ENCODE peak calls at places on chromosomes 7 and 10, in five cellular contexts. One of them, this sample, is unnamed.

GRCh38 chr7:128874140-128875031 is 11.7 kb downstream of the ATP6V1F start:
- DNase-seq in GM20000: no peak
- DNase-seq in A549: no peak
- DNase-seq in WTC11: no peak
- DNase-seq in OCI-LY7: no peak
- DNase-seq in this sample: no peak

GRCh38 chr7:140300263-140301131 is 97.8 kb downstream of the SLC37A3 start:
- DNase-seq in GM20000: no peak
- DNase-seq in A549: no peak
- DNase-seq in WTC11: no peak
- DNase-seq in OCI-LY7: no peak
- DNase-seq in this sample: no peak

GRCh38 chr7:46352335-46352954 is 431.4 kb upstream of the IGFBP3 start:
- DNase-seq in GM20000: peak; percentile 34
- DNase-seq in A549: peak; percentile 79
- DNase-seq in WTC11: peak; percentile 66
- DNase-seq in OCI-LY7: peak; percentile 25
- DNase-seq in this sample: peak; percentile 36

GRCh38 chr7:130814753-130815152 is 80.7 kb upstream of the KLF14 start:
- DNase-seq in GM20000: no peak
- DNase-seq in A549: peak; percentile 32
- DNase-seq in WTC11: no peak
- DNase-seq in OCI-LY7: peak; percentile 43
- DNase-seq in this sample: peak; percentile 25

GRCh38 chr7:140475747-140476333 is 3.5 kb downstream of the MKRN1 start:
- DNase-seq in GM20000: peak; percentile 62
- DNase-seq in A549: peak; percentile 52
- DNase-seq in WTC11: no peak
- DNase-seq in OCI-LY7: peak; percentile 68
- DNase-seq in this sample: peak; percentile 71

GRCh38 chr10:104577861-104578480 is 63.1 kb upstream of the SORCS3 start:
- DNase-seq in GM20000: no peak
- DNase-seq in A549: no peak
- DNase-seq in WTC11: peak; percentile 41
- DNase-seq in OCI-LY7: no peak
- DNase-seq in this sample: no peak

GRCh38 chr10:82982110-82982608 is 1107.2 kb downstream of the NRG3 start:
- DNase-seq in GM20000: no peak
- DNase-seq in A549: peak; percentile 28
- DNase-seq in WTC11: no peak
- DNase-seq in OCI-LY7: no peak
- DNase-seq in this sample: no peak

GRCh38 chr10:108801220-108801619 is 1122.1 kb downstream of the XPNPEP1 start:
- DNase-seq in GM20000: no peak
- DNase-seq in A549: no peak
- DNase-seq in WTC11: no peak
- DNase-seq in OCI-LY7: no peak
- DNase-seq in this sample: no peak

GRCh38 chr7:47758546-47758945 is 176.6 kb upstream of the TNS3 start:
- DNase-seq in GM20000: no peak
- DNase-seq in A549: no peak
- DNase-seq in WTC11: no peak
- DNase-seq in OCI-LY7: no peak
- DNase-seq in this sample: no peak

GRCh38 chr7:152571031-152571430 is 104.9 kb downstream of the XRCC2 start:
- DNase-seq in GM20000: no peak
- DNase-seq in A549: no peak
- DNase-seq in WTC11: no peak
- DNase-seq in OCI-LY7: no peak
- DNase-seq in this sample: no peak

GRCh38 chr10:77915299-77916105 is 11.1 kb downstream of the DLG5 start:
- DNase-seq in GM20000: no peak
- DNase-seq in A549: no peak
- DNase-seq in WTC11: no peak
- DNase-seq in OCI-LY7: no peak
- DNase-seq in this sample: no peak

GRCh38 chr10:110002801-110003523 is 4.8 kb upstream of the ADD3 start:
- DNase-seq in GM20000: no peak
- DNase-seq in A549: no peak
- DNase-seq in WTC11: no peak
- DNase-seq in OCI-LY7: no peak
- DNase-seq in this sample: no peak

GRCh38 chr10:29522038-29522855 is 112.5 kb downstream of the SVIL start:
- DNase-seq in GM20000: no peak
- DNase-seq in A549: no peak
- DNase-seq in WTC11: no peak
- DNase-seq in OCI-LY7: no peak
- DNase-seq in this sample: no peak

GRCh38 chr7:116633131-116633988 is 38.6 kb upstream of the MET start:
- DNase-seq in GM20000: peak; percentile 31
- DNase-seq in A549: no peak
- DNase-seq in WTC11: no peak
- DNase-seq in OCI-LY7: no peak
- DNase-seq in this sample: no peak

GRCh38 chr10:100569687-100570517 is 34.2 kb downstream of the HIF1AN start:
- DNase-seq in GM20000: no peak
- DNase-seq in A549: no peak
- DNase-seq in WTC11: peak; percentile 62
- DNase-seq in OCI-LY7: peak; percentile 10
- DNase-seq in this sample: peak; percentile 35

GRCh38 chr10:78953124-78954008 is 115.4 kb upstream of the ZMIZ1 start:
- DNase-seq in GM20000: no peak
- DNase-seq in A549: no peak
- DNase-seq in WTC11: no peak
- DNase-seq in OCI-LY7: no peak
- DNase-seq in this sample: no peak

GRCh38 chr10:88565072-88565471 is 18.0 kb downstream of the RNLS start:
- DNase-seq in GM20000: peak; percentile 35
- DNase-seq in A549: peak; percentile 39
- DNase-seq in WTC11: no peak
- DNase-seq in OCI-LY7: peak; percentile 40
- DNase-seq in this sample: no peak
- TF ChIP-seq CTCF in GM20000: no peak
- TF ChIP-seq CTCF in A549: peak; percentile 64
- TF ChIP-seq CTCF in WTC11: no peak
- TF ChIP-seq CTCF in OCI-LY7: peak; percentile 81
- TF ChIP-seq CTCF in this sample: peak; percentile 53

GRCh38 chr7:122525355-122525754 is 173.6 kb downstream of the RNF133 start:
- DNase-seq in GM20000: no peak
- DNase-seq in A549: no peak
- DNase-seq in WTC11: no peak
- DNase-seq in OCI-LY7: no peak
- DNase-seq in this sample: no peak

GRCh38 chr7:122532406-122533269 is 166.3 kb downstream of the RNF133 start:
- DNase-seq in GM20000: peak; percentile 5
- DNase-seq in A549: no peak
- DNase-seq in WTC11: peak; percentile 19
- DNase-seq in OCI-LY7: no peak
- DNase-seq in this sample: no peak

DNA sequence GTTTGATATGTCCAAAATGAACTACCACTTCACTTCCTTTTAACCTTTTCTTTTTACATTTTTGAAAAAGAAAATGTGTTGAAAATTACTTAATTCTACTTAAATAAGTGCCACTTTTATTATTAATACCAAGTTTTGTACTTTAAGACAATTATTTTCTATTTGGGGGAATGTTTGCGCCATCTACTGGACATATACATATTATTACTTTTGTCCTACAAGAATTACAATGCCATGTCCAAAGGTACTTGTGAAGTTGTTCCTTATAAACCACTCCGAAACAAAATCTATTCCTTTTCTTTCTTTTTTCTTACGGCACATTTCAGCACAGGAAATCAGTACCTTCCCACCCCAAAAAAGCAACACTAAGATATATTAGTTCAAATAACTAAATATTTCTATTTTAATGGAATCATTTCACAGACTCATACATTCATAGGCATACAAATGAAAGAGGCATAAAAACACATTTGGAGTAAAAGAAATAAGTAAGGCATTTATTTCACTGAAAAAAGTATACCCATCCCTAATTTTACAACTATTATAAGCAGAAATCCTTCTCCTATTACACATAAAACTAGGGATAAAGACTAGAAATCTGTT is 169.9 kb downstream of the RNF133 start:
- DNase-seq in GM20000: peak; percentile 15
- DNase-seq in A549: peak; percentile 43
- DNase-seq in WTC11: no peak
- DNase-seq in OCI-LY7: peak; percentile 40
- DNase-seq in this sample: no peak
- TF ChIP-seq CTCF in GM20000: no peak
- TF ChIP-seq CTCF in A549: peak; percentile 59
- TF ChIP-seq CTCF in WTC11: peak; percentile 25
- TF ChIP-seq CTCF in OCI-LY7: peak; percentile 89
- TF ChIP-seq CTCF in this sample: peak; percentile 49

GRCh38 chr7:38886265-38886664 is 22.7 kb downstream of the VPS41 start:
- DNase-seq in GM20000: no peak
- DNase-seq in A549: no peak
- DNase-seq in WTC11: peak; percentile 40
- DNase-seq in OCI-LY7: no peak
- DNase-seq in this sample: no peak

GRCh38 chr7:38890597-38890996 is 18.4 kb downstream of the VPS41 start:
- DNase-seq in GM20000: no peak
- DNase-seq in A549: no peak
- DNase-seq in WTC11: no peak
- DNase-seq in OCI-LY7: no peak
- DNase-seq in this sample: no peak

GRCh38 chr7:38893061-38893460 is 15.9 kb downstream of the VPS41 start:
- DNase-seq in GM20000: no peak
- DNase-seq in A549: no peak
- DNase-seq in WTC11: no peak
- DNase-seq in OCI-LY7: no peak
- DNase-seq in this sample: no peak

GRCh38 chr7:38889079-38889478 is 19.9 kb downstream of the VPS41 start:
- DNase-seq in GM20000: no peak
- DNase-seq in A549: no peak
- DNase-seq in WTC11: no peak
- DNase-seq in OCI-LY7: no peak
- DNase-seq in this sample: no peak

DNA sequence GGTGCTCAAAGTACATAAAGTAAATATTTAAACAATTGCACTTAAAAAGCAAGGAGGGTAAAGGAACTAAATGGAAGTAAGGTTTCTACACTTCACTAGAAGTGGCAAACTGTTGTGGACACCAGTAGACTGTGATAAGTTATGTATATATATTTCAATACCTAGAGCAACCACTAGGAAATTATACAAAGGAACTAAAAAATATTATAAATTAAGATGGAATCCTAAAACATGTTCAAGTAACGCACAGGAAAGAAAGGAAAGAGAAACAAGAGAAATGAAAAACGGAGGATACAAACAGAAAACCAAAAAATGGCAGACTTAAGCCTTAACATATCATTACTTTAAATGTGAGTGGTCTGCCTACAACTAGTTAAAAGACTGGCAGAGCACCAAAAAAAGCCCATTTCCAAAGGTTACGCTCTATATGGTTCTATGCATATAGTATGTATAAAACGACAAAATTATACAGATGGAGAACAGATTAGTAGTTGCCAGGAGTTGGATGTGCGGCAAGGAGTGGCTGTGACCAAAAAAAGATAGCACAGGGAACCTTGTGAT is 19.0 kb downstream of the VPS41 start:
- DNase-seq in GM20000: no peak
- DNase-seq in A549: no peak
- DNase-seq in WTC11: no peak
- DNase-seq in OCI-LY7: no peak
- DNase-seq in this sample: no peak
- TF ChIP-seq CTCF in GM20000: no peak
- TF ChIP-seq CTCF in A549: no peak
- TF ChIP-seq CTCF in WTC11: no peak
- TF ChIP-seq CTCF in OCI-LY7: peak; percentile 48
- TF ChIP-seq CTCF in this sample: peak; percentile 49

GRCh38 chr10:119441921-119442757 is 100.4 kb downstream of the RGS10 start:
- DNase-seq in GM20000: no peak
- DNase-seq in A549: no peak
- DNase-seq in WTC11: no peak
- DNase-seq in OCI-LY7: peak; percentile 81
- DNase-seq in this sample: no peak
- TF ChIP-seq CTCF in GM20000: no peak
- TF ChIP-seq CTCF in A549: no peak
- TF ChIP-seq CTCF in WTC11: no peak
- TF ChIP-seq CTCF in OCI-LY7: peak; percentile 71
- TF ChIP-seq CTCF in this sample: no peak

DNA sequence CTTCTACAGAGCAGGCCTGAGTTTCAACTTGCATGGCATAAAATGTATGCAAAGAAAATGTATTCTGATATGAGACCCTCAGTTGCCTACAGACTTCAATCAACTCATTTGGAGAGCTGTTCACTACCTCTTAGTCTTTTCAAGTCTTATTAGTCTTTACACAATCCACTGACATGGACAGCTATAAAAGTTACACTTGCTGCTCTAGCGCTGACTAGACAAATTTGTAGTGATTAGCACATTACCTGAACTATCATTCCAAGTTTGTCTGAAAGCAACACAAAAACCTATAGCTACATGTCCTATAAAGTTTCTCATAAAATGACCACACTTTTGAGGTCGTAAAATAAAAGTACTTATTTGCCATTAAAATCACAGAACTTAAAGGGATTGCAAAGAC is 83.9 kb downstream of the PARD3 start:
- DNase-seq in GM20000: no peak
- DNase-seq in A549: no peak
- DNase-seq in WTC11: no peak
- DNase-seq in OCI-LY7: no peak
- DNase-seq in this sample: no peak
- TF ChIP-seq CTCF in GM20000: no peak
- TF ChIP-seq CTCF in A549: no peak
- TF ChIP-seq CTCF in WTC11: no peak
- TF ChIP-seq CTCF in OCI-LY7: no peak
- TF ChIP-seq CTCF in this sample: no peak

This sample was measured in activated CD8-positive, alpha-beta T cell treated with anti-CD3 and anti-CD28 coated beads for 36 hours.